ENCODE peak calls at places on chromosomes 5 and 9, in eight cellular contexts. T, N, S, O, F, J, K and Y are unnamed samples.

GRCh38 chr5:176497852-176498251 is 39.4 kb downstream of the RNF44 start:
- DNase-seq in T (no peak), N (no peak), S (no peak), O (no peak), F (no peak), J (peak; percentile 19), K (no peak), Y (no peak)

GRCh38 chr9:135524130-135524861 is 3.1 kb downstream of the LCN1 start:
- DNase-seq in T (no peak), N (no peak), S (no peak), O (no peak), F (peak; percentile 49), J (no peak), K (peak; percentile 57), Y (no peak)

GRCh38 chr9:78296208-78296892 is 575 bp upstream of the PSAT1 start:
- DNase-seq in T (peak; percentile 75), N (no peak), S (peak; percentile 36), O (peak; percentile 62), F (peak; percentile 76), J (peak; percentile 54), K (peak; percentile 70), Y (no peak)

GRCh38 chr5:94807985-94808384 is 189.5 kb downstream of the SLF1 start:
- DNase-seq in T (no peak), N (no peak), S (no peak), O (no peak), F (no peak), J (no peak), K (no peak), Y (no peak)

GRCh38 chr9:77455312-77455927 is 192.7 kb downstream of the GNA14 start:
- DNase-seq in T (no peak), N (peak; percentile 18), S (no peak), O (peak; percentile 33), F (peak; percentile 51), J (no peak), K (no peak), Y (peak; percentile 89)

GRCh38 chr9:136345281-136346156 is 18.0 kb downstream of the DNLZ start:
- DNase-seq in T (peak; percentile 81), N (peak; percentile 52), S (peak; percentile 82), O (peak; percentile 70), F (peak; percentile 52), J (no peak), K (peak; percentile 86), Y (peak; percentile 89)

GRCh38 chr5:55232985-55233928 is at the start of gene CCNO:
- DNase-seq in T (peak; percentile 96), N (peak; percentile 35), S (peak; percentile 54), O (peak; percentile 18), F (peak; percentile 82), J (peak; percentile 66), K (peak; percentile 81), Y (peak; percentile 75)

GRCh38 chr5:26430323-26430722 is 608.1 kb downstream of the CDH9 start:
- DNase-seq in T (no peak), N (no peak), S (no peak), O (no peak), F (no peak), J (no peak), K (no peak), Y (no peak)

GRCh38 chr5:146076028-146076427 is 29.3 kb downstream of the PLAC8L1 start:
- DNase-seq in T (peak; percentile 10), N (peak; percentile 12), S (no peak), O (no peak), F (no peak), J (no peak), K (no peak), Y (no peak)

GRCh38 chr9:35618325-35618727 is at the start of gene CD72:
- DNase-seq in T (peak; percentile 50), N (no peak), S (no peak), O (no peak), F (no peak), J (no peak), K (no peak), Y (no peak)

GRCh38 chr9:5518937-5519319 is 8.6 kb downstream of the PDCD1LG2 start:
- DNase-seq in T (no peak), N (no peak), S (no peak), O (no peak), F (no peak), J (no peak), K (no peak), Y (no peak)

GRCh38 chr5:168269950-168270349 is 21.5 kb upstream of the WWC1 start:
- DNase-seq in T (peak; percentile 15), N (no peak), S (no peak), O (no peak), F (peak; percentile 38), J (peak; percentile 13), K (no peak), Y (peak; percentile 64)

GRCh38 chr5:178478370-178478769 is 111.8 kb downstream of the COL23A1 start:
- DNase-seq in T (no peak), N (no peak), S (no peak), O (no peak), F (no peak), J (no peak), K (no peak), Y (no peak)

GRCh38 chr9:109990541-109990940 is 210.5 kb downstream of the PALM2AKAP2 start:
- DNase-seq in T (no peak), N (no peak), S (no peak), O (no peak), F (peak; percentile 53), J (no peak), K (no peak), Y (no peak)

GRCh38 chr5:171989276-171989675 is 17.2 kb downstream of the FBXW11 start:
- DNase-seq in T (no peak), N (no peak), S (no peak), O (no peak), F (no peak), J (peak; percentile 33), K (no peak), Y (no peak)

GRCh38 chr9:78040726-78041125 is 9.1 kb upstream of the GNAQ start:
- DNase-seq in T (no peak), N (no peak), S (no peak), O (no peak), F (no peak), J (no peak), K (no peak), Y (no peak)

GRCh38 chr5:18394154-18394804 is 760.0 kb downstream of the TAF11L14 start:
- DNase-seq in T (peak; percentile 81), N (peak; percentile 55), S (no peak), O (peak; percentile 15), F (peak; percentile 50), J (peak; percentile 18), K (peak; percentile 78), Y (peak; percentile 67)
- H3K27me3 ChIP-seq in T (no peaks in the 10 kb centered on the region), N (no peaks in the 10 kb centered on the region), S (no peaks in the 10 kb centered on the region), O (no peaks in the 10 kb centered on the region), F (no peaks in the 10 kb centered on the region), J (no peaks in the 10 kb centered on the region), K (no peaks in the 10 kb centered on the region), Y (no peaks in the 10 kb centered on the region)

DNA sequence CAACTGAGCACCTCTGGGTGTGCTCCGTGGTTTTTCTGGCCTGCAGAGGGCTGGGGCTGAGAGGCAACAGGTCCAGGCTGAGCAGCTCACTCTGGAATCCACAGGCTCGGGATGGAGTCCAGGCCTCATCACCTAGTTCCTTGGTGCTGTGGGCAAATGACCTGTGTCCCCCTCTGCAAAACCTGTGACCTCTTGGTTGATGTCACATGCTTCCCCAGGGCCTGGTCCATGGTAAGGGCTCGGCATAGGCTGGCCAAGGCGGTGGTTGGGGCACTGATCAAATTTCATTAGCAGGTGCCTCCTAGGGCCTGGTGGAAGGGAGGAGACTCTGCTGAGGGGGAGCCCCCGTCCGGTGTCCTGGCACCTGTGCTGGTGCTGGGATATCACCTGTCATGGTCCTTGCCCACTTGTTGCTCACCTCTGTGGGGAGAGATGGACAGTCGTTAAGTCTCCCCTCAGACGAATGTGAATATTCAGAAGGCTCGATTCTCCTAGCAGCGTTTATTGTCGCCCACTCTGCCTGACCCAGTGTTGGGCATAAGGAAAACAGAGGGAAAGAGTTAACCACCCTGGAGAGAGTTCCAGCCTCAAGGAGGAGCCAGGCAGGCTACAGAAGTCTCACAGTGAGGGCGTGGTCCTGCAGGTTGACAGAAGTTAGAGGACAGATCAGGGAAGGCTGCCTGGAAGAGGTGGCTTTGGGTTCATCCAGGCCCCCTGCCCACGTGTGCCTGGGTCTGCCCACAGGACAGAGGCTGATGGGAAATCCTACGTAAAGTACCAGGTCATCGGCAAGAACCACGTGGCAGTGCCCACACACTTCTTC is 3.5 kb downstream of the ENDOG start:
- DNase-seq in T (no peak), N (no peak), S (no peak), O (no peak), F (no peak), J (no peak), K (no peak), Y (no peak)
- H3K27ac ChIP-seq in T (no peak overlapping the region), N (no peak overlapping the region), S (no peak overlapping the region), O (no peak overlapping the region), F (no peak overlapping the region), J (no peak overlapping the region), K (no peak overlapping the region), Y (no peak overlapping the region)

GRCh38 chr5:40877371-40877988 is 31.8 kb upstream of the C7 start:
- DNase-seq in T (no peak), N (no peak), S (no peak), O (no peak), F (no peak), J (no peak), K (no peak), Y (no peak)

GRCh38 chr5:40882291-40882690 is 27.0 kb upstream of the C7 start:
- DNase-seq in T (no peak), N (no peak), S (no peak), O (no peak), F (no peak), J (no peak), K (no peak), Y (no peak)

GRCh38 chr5:40873481-40873880 is 32.3 kb downstream of the CARD6 start:
- DNase-seq in T (no peak), N (no peak), S (no peak), O (no peak), F (no peak), J (no peak), K (no peak), Y (no peak)

GRCh38 chr5:40875958-40876357 is 33.3 kb upstream of the C7 start:
- DNase-seq in T (no peak), N (no peak), S (no peak), O (no peak), F (no peak), J (no peak), K (no peak), Y (no peak)

DNA sequence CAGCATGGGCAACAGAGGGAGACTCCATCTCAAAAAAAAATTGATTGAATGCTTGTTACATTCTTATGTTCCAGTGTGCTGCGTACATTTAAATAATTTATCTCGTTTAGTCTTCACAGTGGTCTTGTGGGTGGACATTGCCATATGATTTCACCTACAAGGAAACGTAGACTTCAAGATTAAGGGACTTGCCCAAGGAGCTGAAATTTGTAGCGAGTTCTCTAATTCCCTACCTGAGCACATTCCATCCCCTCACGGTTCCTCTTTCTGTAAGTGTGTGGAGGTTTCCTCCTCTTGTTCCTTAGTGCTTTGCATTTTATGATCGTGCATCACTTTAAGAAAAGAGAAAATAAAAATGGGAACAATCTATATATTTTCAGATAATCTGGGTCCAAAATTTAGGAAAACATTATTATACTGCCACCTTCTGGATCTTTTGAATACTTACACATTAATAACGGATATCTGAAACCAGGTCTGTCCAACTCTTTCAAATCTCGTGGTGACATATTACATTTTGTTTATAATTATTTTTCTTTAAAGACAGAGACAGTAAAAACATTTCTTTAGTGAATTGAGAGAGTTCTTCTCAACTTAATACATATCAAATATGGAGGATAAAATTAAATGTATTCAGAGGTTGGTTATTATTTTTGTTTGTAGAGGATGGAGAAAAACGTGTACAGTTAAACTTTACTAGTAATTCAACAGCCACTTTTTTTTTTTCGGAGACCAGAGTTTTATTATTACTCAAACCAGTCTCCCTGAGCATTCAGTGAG is 29.9 kb upstream of the C7 start:
- DNase-seq in T (no peak), N (no peak), S (no peak), O (peak; percentile 10), F (peak; percentile 48), J (peak; percentile 45), K (no peak), Y (no peak)
- TF ChIP-seq CTCF in T (peak; percentile 71), N (peak; percentile 57), S (peak; percentile 47), O (peak; percentile 51), F (peak; percentile 41), J (peak; percentile 60), K (peak; percentile 64), Y (no peak)

GRCh38 chr9:114461468-114461867 is 43.8 kb downstream of the WHRN start:
- DNase-seq in T (no peak), N (no peak), S (no peak), O (no peak), F (no peak), J (no peak), K (no peak), Y (no peak)
- H3K27me3 ChIP-seq in T (no peaks in the 10 kb centered on the region), N (no peaks in the 10 kb centered on the region), S (no peaks in the 10 kb centered on the region), O (no peaks in the 10 kb centered on the region), F (no peaks in the 10 kb centered on the region), J (no peaks in the 10 kb centered on the region), K (no peaks in the 10 kb centered on the region), Y (no peaks in the 10 kb centered on the region)